ENCODE peak calls at places on chromosomes 7 and 10, in six cellular contexts. G is C1 segment of cervical spinal cord, N is iPS DF 19.7, V is left cardiac atrium, J is neural progenitor cell, T is RPMI7951. O is an unnamed sample.

GRCh38 chr10:9437131-9437530 is 1382.6 kb downstream of the GATA3 start:
- DNase-seq in G (no peak), N (no peak), V (no peak), J (no peak), T (peak; percentile 1), O (no peak)

GRCh38 chr7:1049006-1049741 is 4.8 kb downstream of the GPR146 start:
- DNase-seq in G (no peak), N (no peak), V (peak; percentile 36), J (no peak), T (no peak), O (no peak)

GRCh38 chr10:105579112-105579511 is 938.0 kb downstream of the SORCS3 start:
- DNase-seq in G (no peak), N (no peak), V (no peak), J (no peak), T (no peak), O (no peak)

GRCh38 chr10:112624546-112625048 is 177.6 kb downstream of the VTI1A start:
- DNase-seq in G (no peak), N (no peak), V (peak; percentile 20), J (no peak), T (no peak), O (no peak)

GRCh38 chr7:151301471-151302462 is 39.8 kb upstream of the NUB1 start:
- DNase-seq in G (no peak), N (no peak), V (no peak), J (no peak), T (no peak), O (no peak)

GRCh38 chr10:128854965-128855364 is 612.1 kb upstream of the MGMT start:
- DNase-seq in G (peak; percentile 52), N (no peak), V (peak; percentile 91), J (peak; percentile 76), T (no peak), O (no peak)

GRCh38 chr7:151876112-151876898 is 610 bp downstream of the PRKAG2 start:
- DNase-seq in G (peak; percentile 69), N (no peak), V (peak; percentile 84), J (peak; percentile 82), T (no peak), O (peak; percentile 53)

GRCh38 chr7:36381056-36381455 is 8.6 kb upstream of the ANLN start:
- DNase-seq in G (no peak), N (no peak), V (no peak), J (no peak), T (no peak), O (no peak)

GRCh38 chr7:116734736-116735135 is 62.7 kb downstream of the MET start:
- DNase-seq in G (no peak), N (no peak), V (no peak), J (no peak), T (no peak), O (no peak)